ENCODE peak calls at places on chromosomes 12 and 14, in four cellular contexts. B is activated naive CD4-positive, alpha-beta T cell treated with anti-CD3 and anti-CD28 coated beads for 36 hours; W is activated T-cell treated with anti-CD3 and anti-CD28 coated beads for 48 hours; Y is H9. N is an unnamed sample.

GRCh38 chr12:4918950-4919660 is 9.4 kb downstream of the KCNA1 start:
- DNase-seq in W (no peak), Y (no peak), B (no peak), N (no peak)

GRCh38 chr14:75277796-75278421 is 719 bp upstream of the FOS start:
- DNase-seq in B (no peak), Y (no peak), W (no peak), N (no peak)

GRCh38 chr12:56151672-56152131 is 685 bp upstream of the MYL6B start:
- DNase-seq in W (peak; percentile 64), B (peak; percentile 84), Y (peak; percentile 83), N (peak; percentile 77)

GRCh38 chr12:57610553-57611115 is 601 bp upstream of the ARHGEF25 start:
- DNase-seq in Y (no peak), B (no peak), W (no peak), N (peak; percentile 62)

GRCh38 chr14:100504372-100505078 is 82.7 kb downstream of the BEGAIN start:
- DNase-seq in B (no peak), W (no peak), Y (no peak), N (no peak)

GRCh38 chr12:94707892-94708291 is 57.5 kb upstream of the TMCC3 start:
- DNase-seq in W (no peak), Y (no peak), B (no peak), N (peak; percentile 46)

GRCh38 chr12:80442426-80443222 is 1.4 kb upstream of the PTPRQ start:
- DNase-seq in W (no peak), Y (no peak), B (no peak), N (no peak)

GRCh38 chr14:76576047-76576741 is 185.1 kb upstream of the VASH1 start:
- DNase-seq in W (no peak), Y (no peak), B (no peak), N (no peak)

GRCh38 chr12:113639474-113639873 is 167.8 kb upstream of the LHX5 start:
- DNase-seq in Y (no peak), W (no peak), B (no peak), N (no peak)

GRCh38 chr14:93778856-93779629 is 9.2 kb downstream of the PRIMA1 start:
- DNase-seq in W (no peak), Y (no peak), B (no peak), N (no peak)

GRCh38 chr12:122981036-122981471 is 573 bp downstream of the ARL6IP4 start:
- DNase-seq in Y (no peak), W (no peak), B (peak; percentile 25), N (peak; percentile 59)

GRCh38 chr12:107207931-107208515 is 114.7 kb upstream of the CRY1 start:
- DNase-seq in W (no peak), Y (no peak), B (no peak), N (no peak)

GRCh38 chr12:121838096-121838495 is 20.6 kb downstream of the HPD start:
- DNase-seq in B (no peak), Y (peak; percentile 33), W (no peak), N (no peak)

GRCh38 chr14:21038416-21039058 is 3.6 kb upstream of the RNASE7 start:
- DNase-seq in Y (no peak), W (no peak), B (no peak), N (no peak)

GRCh38 chr12:122028601-122029560 is 7.2 kb downstream of the BCL7A start:
- DNase-seq in W (peak; percentile 56), Y (no peak), B (no peak), N (no peak)

GRCh38 chr12:30880061-30880460 is 46.5 kb upstream of the TSPAN11 start:
- DNase-seq in Y (no peak), W (no peak), B (no peak), N (no peak)

GRCh38 chr14:51357250-51357649 is 117.2 kb downstream of the TMX1 start:
- DNase-seq in B (no peak), Y (no peak), W (no peak), N (no peak)

GRCh38 chr14:89399594-89400068 is 17.4 kb downstream of the FOXN3 start:
- DNase-seq in W (no peak), B (no peak), Y (peak; percentile 72), N (no peak)

GRCh38 chr14:73696466-73697390 is 17.5 kb downstream of the PNMA1 start:
- DNase-seq in W (no peak), B (no peak), Y (no peak), N (no peak)

GRCh38 chr14:22981090-22982012 is 1.0 kb downstream of the AJUBA start:
- DNase-seq in B (peak; percentile 27), Y (peak; percentile 47), W (no peak), N (no peak)

GRCh38 chr14:101880016-101880297 is 84.4 kb upstream of the DYNC1H1 start:
- DNase-seq in W (no peak), Y (no peak), B (peak; percentile 68), N (no peak)

GRCh38 chr14:92040431-92041040 is 677 bp upstream of the TRIP11 start:
- DNase-seq in Y (no peak), B (peak; percentile 25), W (no peak), N (no peak)

GRCh38 chr14:61262082-61262481 is 19.1 kb downstream of the TMEM30B start:
- DNase-seq in Y (no peak), W (no peak), B (no peak), N (no peak)

GRCh38 chr14:70919774-70920173 is 12.5 kb downstream of the PCNX1 start:
- DNase-seq in B (peak; percentile 48), Y (no peak), W (no peak), N (no peak)

GRCh38 chr14:93005135-93005813 is 82.3 kb downstream of the CHGA start:
- DNase-seq in B (no peak), Y (no peak), W (no peak), N (peak; percentile 44)

GRCh38 chr14:75063491-75064204 is at the start of gene ACYP1:
- DNase-seq in B (peak; percentile 96), W (peak; percentile 89), Y (peak; percentile 96), N (peak; percentile 96)

GRCh38 chr12:109434556-109434955 is 42.5 kb downstream of the KCTD10 start:
- DNase-seq in W (no peak), B (no peak), Y (no peak), N (no peak)

GRCh38 chr12:121990692-121991603 is 30.7 kb upstream of the BCL7A start:
- DNase-seq in Y (no peak), W (peak; percentile 23), B (peak; percentile 60), N (no peak)

GRCh38 chr12:127594351-127594970 is 672.5 kb upstream of the TMEM132C start:
- DNase-seq in Y (peak; percentile 83), B (no peak), W (no peak), N (no peak)

GRCh38 chr14:61713724-61714437 is 18.6 kb downstream of the HIF1A start:
- DNase-seq in B (no peak), Y (no peak), W (no peak), N (no peak)

GRCh38 chr12:25106818-25107217 is 88.1 kb downstream of the DNAI7 start:
- DNase-seq in B (no peak), W (no peak), Y (no peak), N (no peak)

GRCh38 chr12:88633312-88633711 is 53.0 kb upstream of the KITLG start:
- DNase-seq in Y (no peak), W (no peak), B (no peak), N (no peak)

GRCh38 chr12:132710062-132710421 is 600 bp upstream of the PGAM5 start:
- DNase-seq in W (no peak), B (no peak), Y (no peak), N (no peak)

GRCh38 chr12:116894913-116895312 is 13.7 kb upstream of the HRK start:
- DNase-seq in W (no peak), B (no peak), Y (no peak), N (no peak)

GRCh38 chr14:69107407-69108003 is 45.4 kb downstream of the DCAF5 start:
- DNase-seq in W (no peak), B (peak; percentile 48), Y (peak; percentile 51), N (no peak)

GRCh38 chr12:41512531-41512930 is 324.4 kb downstream of the PDZRN4 start:
- DNase-seq in Y (no peak), W (no peak), B (no peak), N (no peak)

GRCh38 chr14:100609941-100610391 is 22.7 kb upstream of the BEGAIN start:
- DNase-seq in Y (peak; percentile 24), W (no peak), B (no peak), N (no peak)

GRCh38 chr12:62466018-62466595 is 519 bp upstream of the MON2 start:
- DNase-seq in W (peak; percentile 6), Y (peak; percentile 57), B (peak; percentile 44), N (peak; percentile 24)

GRCh38 chr14:36519431-36520321 is at the start of gene NKX2-1:
- DNase-seq in Y (peak; percentile 81), W (no peak), B (no peak), N (no peak)

GRCh38 chr14:74663884-74664283 is 49.0 kb downstream of the AREL1 start:
- DNase-seq in B (no peak), Y (no peak), W (no peak), N (peak; percentile 79)